ENCODE peak calls at places on chromosomes 3 and 15, in four cellular contexts. One of them, this sample, is unnamed.

GRCh38 chr15:23628612-23629233 is 18.9 kb downstream of the MAGEL2 start:
- DNase-seq in left ventricle myocardium inferior: no peak
- DNase-seq in IMR-90: no peak
- DNase-seq in fibroblast of lung: no peak
- DNase-seq in this sample: no peak

GRCh38 chr3:112774293-112774926 is 72.3 kb downstream of the CD200R1L start:
- DNase-seq in fibroblast of lung: peak; percentile 82
- DNase-seq in IMR-90: peak; percentile 90
- DNase-seq in left ventricle myocardium inferior: no peak
- DNase-seq in this sample: no peak

GRCh38 chr15:64701051-64701450 is 74.3 kb downstream of the RBPMS2 start:
- DNase-seq in IMR-90: no peak
- DNase-seq in fibroblast of lung: no peak
- DNase-seq in left ventricle myocardium inferior: no peak
- DNase-seq in this sample: no peak

GRCh38 chr3:149590691-149591441 is 67.0 kb downstream of the WWTR1 start:
- DNase-seq in fibroblast of lung: no peak
- DNase-seq in left ventricle myocardium inferior: no peak
- DNase-seq in IMR-90: no peak
- DNase-seq in this sample: no peak

GRCh38 chr3:192207661-192208060 is 519.7 kb downstream of the FGF12 start:
- DNase-seq in left ventricle myocardium inferior: peak; percentile 38
- DNase-seq in IMR-90: no peak
- DNase-seq in fibroblast of lung: no peak
- DNase-seq in this sample: no peak

GRCh38 chr3:62682826-62683225 is 192.4 kb downstream of the CADPS start:
- DNase-seq in IMR-90: no peak
- DNase-seq in fibroblast of lung: no peak
- DNase-seq in left ventricle myocardium inferior: no peak
- DNase-seq in this sample: no peak

GRCh38 chr3:57169872-57170623 is 4.9 kb upstream of the IL17RD start:
- DNase-seq in IMR-90: peak; percentile 52
- DNase-seq in left ventricle myocardium inferior: peak; percentile 75
- DNase-seq in fibroblast of lung: peak; percentile 65
- DNase-seq in this sample: peak; percentile 85

GRCh38 chr15:51731549-51732267 is 5.7 kb downstream of the LYSMD2 start:
- DNase-seq in left ventricle myocardium inferior: no peak
- DNase-seq in fibroblast of lung: peak; percentile 78
- DNase-seq in IMR-90: peak; percentile 85
- DNase-seq in this sample: peak; percentile 58

GRCh38 chr3:114418724-114419543 is 125.1 kb downstream of the TIGIT start:
- DNase-seq in IMR-90: peak; percentile 95
- DNase-seq in fibroblast of lung: peak; percentile 98
- DNase-seq in left ventricle myocardium inferior: no peak
- DNase-seq in this sample: no peak

GRCh38 chr15:63045438-63046278 is 3.1 kb downstream of the TPM1 start:
- DNase-seq in fibroblast of lung: peak; percentile 62
- DNase-seq in left ventricle myocardium inferior: no peak
- DNase-seq in IMR-90: no peak
- DNase-seq in this sample: no peak

GRCh38 chr3:160450846-160451245 is 1.3 kb upstream of the TRIM59 start:
- DNase-seq in IMR-90: peak; percentile 93
- DNase-seq in fibroblast of lung: peak; percentile 67
- DNase-seq in left ventricle myocardium inferior: no peak
- DNase-seq in this sample: no peak

GRCh38 chr15:33988384-33988783 is 20.1 kb downstream of the CHRM5 start:
- DNase-seq in IMR-90: peak; percentile 51
- DNase-seq in fibroblast of lung: peak; percentile 12
- DNase-seq in left ventricle myocardium inferior: no peak
- DNase-seq in this sample: no peak

GRCh38 chr15:35697549-35698299 is 151.8 kb upstream of the DPH6 start:
- DNase-seq in IMR-90: peak; percentile 82
- DNase-seq in left ventricle myocardium inferior: no peak
- DNase-seq in fibroblast of lung: peak; percentile 66
- DNase-seq in this sample: no peak

GRCh38 chr3:146129750-146130149 is 31.2 kb downstream of the PLOD2 start:
- DNase-seq in left ventricle myocardium inferior: no peak
- DNase-seq in IMR-90: no peak
- DNase-seq in fibroblast of lung: no peak
- DNase-seq in this sample: no peak

GRCh38 chr15:28096720-28097431 is 2.2 kb downstream of the OCA2 start:
- DNase-seq in fibroblast of lung: no peak
- DNase-seq in left ventricle myocardium inferior: no peak
- DNase-seq in IMR-90: no peak
- DNase-seq in this sample: no peak

GRCh38 chr15:100801256-100801900 is 78.3 kb upstream of the ALDH1A3 start:
- DNase-seq in fibroblast of lung: no peak
- DNase-seq in IMR-90: no peak
- DNase-seq in left ventricle myocardium inferior: no peak
- DNase-seq in this sample: no peak

GRCh38 chr3:197189633-197190032 is 108.8 kb downstream of the DLG1 start:
- DNase-seq in left ventricle myocardium inferior: no peak
- DNase-seq in IMR-90: no peak
- DNase-seq in fibroblast of lung: no peak
- DNase-seq in this sample: no peak

GRCh38 chr15:31236184-31237041 is 90.2 kb upstream of the KLF13 start:
- DNase-seq in fibroblast of lung: peak; percentile 98
- DNase-seq in left ventricle myocardium inferior: peak; percentile 78
- DNase-seq in IMR-90: peak; percentile 94
- DNase-seq in this sample: no peak

GRCh38 chr15:33242669-33243191 is 48.2 kb upstream of the FMN1 start:
- DNase-seq in left ventricle myocardium inferior: no peak
- DNase-seq in fibroblast of lung: peak; percentile 23
- DNase-seq in IMR-90: no peak
- DNase-seq in this sample: no peak

GRCh38 chr3:44992555-44993470 is 16.8 kb downstream of the EXOSC7 start:
- DNase-seq in left ventricle myocardium inferior: no peak
- DNase-seq in fibroblast of lung: peak; percentile 29
- DNase-seq in IMR-90: no peak
- DNase-seq in this sample: peak; percentile 55

GRCh38 chr3:20027136-20027535 is 13.1 kb upstream of the KAT2B start:
- DNase-seq in IMR-90: no peak
- DNase-seq in left ventricle myocardium inferior: no peak
- DNase-seq in fibroblast of lung: no peak
- DNase-seq in this sample: no peak

GRCh38 chr15:79308874-79309273 is 2.0 kb upstream of the TMED3 start:
- DNase-seq in fibroblast of lung: no peak
- DNase-seq in left ventricle myocardium inferior: no peak
- DNase-seq in IMR-90: no peak
- DNase-seq in this sample: no peak
- H3K27me3 ChIP-seq in fibroblast of lung: peaks cover 10% of the 10 kb centered on the region
- H3K27me3 ChIP-seq in left ventricle myocardium inferior: peaks cover 60% of the 10 kb centered on the region
- H3K27me3 ChIP-seq in IMR-90: peaks cover 8% of the 10 kb centered on the region
- H3K27me3 ChIP-seq in this sample: no peaks in the 10 kb centered on the region

GRCh38 chr15:24971772-24972171 is 17.0 kb downstream of the SNRPN start:
- DNase-seq in IMR-90: no peak
- DNase-seq in left ventricle myocardium inferior: no peak
- DNase-seq in fibroblast of lung: no peak
- DNase-seq in this sample: no peak
- H3K36me3 ChIP-seq in IMR-90: peaks cover 31% of the 10 kb centered on the region
- H3K36me3 ChIP-seq in left ventricle myocardium inferior: peaks cover 100% of the 10 kb centered on the region
- H3K36me3 ChIP-seq in fibroblast of lung: no peaks in the 10 kb centered on the region
- H3K36me3 ChIP-seq in this sample: peaks cover 67% of the 10 kb centered on the region

GRCh38 chr3:38648024-38648658 is 1.3 kb downstream of the SCN5A start:
- DNase-seq in IMR-90: no peak
- DNase-seq in left ventricle myocardium inferior: no peak
- DNase-seq in fibroblast of lung: no peak
- DNase-seq in this sample: no peak
- H3K27me3 ChIP-seq in IMR-90: peaks cover 3% of the 10 kb centered on the region
- H3K27me3 ChIP-seq in left ventricle myocardium inferior: peaks cover 58% of the 10 kb centered on the region
- H3K27me3 ChIP-seq in fibroblast of lung: peaks cover 12% of the 10 kb centered on the region
- H3K27me3 ChIP-seq in this sample: peaks cover 12% of the 10 kb centered on the region

GRCh38 chr3:125078961-125079674 is 23.3 kb upstream of the HEG1 start:
- DNase-seq in left ventricle myocardium inferior: no peak
- DNase-seq in IMR-90: peak; percentile 48
- DNase-seq in fibroblast of lung: no peak
- DNase-seq in this sample: no peak

GRCh38 chr3:125075738-125076137 is 19.9 kb upstream of the HEG1 start:
- DNase-seq in left ventricle myocardium inferior: no peak
- DNase-seq in IMR-90: no peak
- DNase-seq in fibroblast of lung: no peak
- DNase-seq in this sample: no peak

GRCh38 chr3:125077864-125078263 is 22.1 kb upstream of the HEG1 start:
- DNase-seq in IMR-90: no peak
- DNase-seq in left ventricle myocardium inferior: no peak
- DNase-seq in fibroblast of lung: no peak
- DNase-seq in this sample: no peak

GRCh38 chr3:125073506-125073905 is 17.7 kb upstream of the HEG1 start:
- DNase-seq in fibroblast of lung: no peak
- DNase-seq in IMR-90: no peak
- DNase-seq in left ventricle myocardium inferior: no peak
- DNase-seq in this sample: no peak

GRCh38 chr3:125076464-125076863 is 20.7 kb upstream of the HEG1 start:
- DNase-seq in fibroblast of lung: no peak
- DNase-seq in IMR-90: no peak
- DNase-seq in left ventricle myocardium inferior: no peak
- DNase-seq in this sample: no peak
- H3K36me3 ChIP-seq in fibroblast of lung: no peaks in the 10 kb centered on the region
- H3K36me3 ChIP-seq in IMR-90: no peaks in the 10 kb centered on the region
- H3K36me3 ChIP-seq in left ventricle myocardium inferior: no peaks in the 10 kb centered on the region
- H3K36me3 ChIP-seq in this sample: no peaks in the 10 kb centered on the region

GRCh38 chr3:14561051-14561634 is 21.0 kb upstream of the GRIP2 start:
- DNase-seq in IMR-90: peak; percentile 60
- DNase-seq in left ventricle myocardium inferior: no peak
- DNase-seq in fibroblast of lung: no peak
- DNase-seq in this sample: no peak
- H3K27me3 ChIP-seq in IMR-90: peaks cover 48% of the 10 kb centered on the region
- H3K27me3 ChIP-seq in left ventricle myocardium inferior: peaks cover 66% of the 10 kb centered on the region
- H3K27me3 ChIP-seq in fibroblast of lung: no peaks in the 10 kb centered on the region
- H3K27me3 ChIP-seq in this sample: no peaks in the 10 kb centered on the region

GRCh38 chr15:85733415-85733814 is 61.3 kb downstream of the KLHL25 start:
- DNase-seq in left ventricle myocardium inferior: no peak
- DNase-seq in IMR-90: no peak
- DNase-seq in fibroblast of lung: peak; percentile 45
- DNase-seq in this sample: no peak
- H3K36me3 ChIP-seq in left ventricle myocardium inferior: peaks cover 97% of the 10 kb centered on the region
- H3K36me3 ChIP-seq in IMR-90: peaks cover 21% of the 10 kb centered on the region
- H3K36me3 ChIP-seq in fibroblast of lung: peaks cover 7% of the 10 kb centered on the region
- H3K36me3 ChIP-seq in this sample: peaks cover 95% of the 10 kb centered on the region

DNA sequence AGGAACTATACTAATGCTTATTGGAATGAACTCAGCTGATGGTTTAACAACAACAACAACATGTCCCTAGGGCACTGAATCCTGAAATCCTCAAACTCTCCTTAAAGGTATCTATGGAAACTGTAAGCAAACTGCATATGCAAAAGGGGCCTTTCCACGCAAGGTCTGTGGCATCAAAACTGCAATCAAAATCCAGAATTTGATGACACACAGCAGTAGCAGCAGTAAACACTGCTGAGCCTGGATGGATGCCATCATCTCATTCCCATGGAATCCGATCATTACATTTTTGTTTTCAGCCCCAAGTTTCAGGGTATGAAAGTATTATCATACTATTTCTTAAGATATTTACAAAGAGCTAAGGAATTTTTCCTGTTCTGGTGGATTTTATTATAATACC is 399.7 kb downstream of the VPS13C start:
- DNase-seq in IMR-90: peak; percentile 7
- DNase-seq in left ventricle myocardium inferior: no peak
- DNase-seq in fibroblast of lung: peak; percentile 76
- DNase-seq in this sample: no peak
- H3K27me3 ChIP-seq in IMR-90: no peaks in the 10 kb centered on the region
- H3K27me3 ChIP-seq in left ventricle myocardium inferior: peaks cover 62% of the 10 kb centered on the region
- H3K27me3 ChIP-seq in fibroblast of lung: peaks cover 3% of the 10 kb centered on the region
- H3K27me3 ChIP-seq in this sample: no peaks in the 10 kb centered on the region

DNA sequence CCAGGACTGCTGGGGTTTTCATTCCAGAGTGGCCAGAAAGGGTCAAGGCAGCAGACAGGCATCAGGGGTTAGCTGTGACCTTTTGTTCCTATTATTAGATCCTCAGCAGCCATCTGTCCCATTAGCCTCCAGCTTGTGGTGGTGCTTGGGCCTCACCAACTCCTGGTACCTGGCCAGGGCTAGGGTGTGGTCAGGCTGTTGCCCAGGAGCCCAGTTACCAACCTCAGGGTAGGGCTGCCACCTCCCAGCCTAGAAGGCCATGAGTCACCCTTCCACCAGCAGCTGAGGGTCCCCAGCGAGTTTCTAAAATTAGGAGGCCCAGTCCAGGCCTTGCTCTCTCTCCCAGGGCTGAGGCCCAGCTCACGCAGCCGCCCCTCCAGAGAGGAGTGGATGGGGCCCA is 12.2 kb downstream of the TMEM43 start:
- DNase-seq in IMR-90: no peak
- DNase-seq in fibroblast of lung: peak; percentile 28
- DNase-seq in left ventricle myocardium inferior: no peak
- DNase-seq in this sample: no peak
- H3K36me3 ChIP-seq in IMR-90: peaks cover 82% of the 10 kb centered on the region
- H3K36me3 ChIP-seq in fibroblast of lung: peaks cover 69% of the 10 kb centered on the region
- H3K36me3 ChIP-seq in left ventricle myocardium inferior: peaks cover 91% of the 10 kb centered on the region
- H3K36me3 ChIP-seq in this sample: no peaks in the 10 kb centered on the region

This sample was measured in Peyer's patch.